ENCODE peak calls at places on chromosomes 6 and 20, in eight cellular contexts. T is activated CD8-positive, alpha-beta memory T cell treated with anti-CD3 and anti-CD28 coated beads, Interleukin-2, amount 50 U/mL, for 48 hours; J is SHP77 treated with DMSO at 0.1 percent for 48 hours; M is foreskin fibroblast; U is stimulated activated CD4-positive, alpha-beta T cell treated with anti-CD3 and anti-CD28 coated beads, Interleukin-1b, Interleukin-23, amount 100 ng/mL, for 24 hours; E is NCI-H2081; Q is left ventricle myocardium superior; V is stimulated activated CD8-positive, alpha-beta memory T cell treated with anti-CD3 and anti-CD28 coated beads, Interleukin-4, amount 100 ng/mL, for 4 hours. Y is an unnamed sample.

GRCh38 chr6:77178821-77179220 is 284.5 kb downstream of the HTR1B start:
- DNase-seq in T (no peak), U (no peak), M (peak; percentile 36), E (no peak), Q (no peak), J (no peak), V (no peak), Y (no peak)

GRCh38 chr6:105515054-105515453 is 112.2 kb upstream of the PREP start:
- DNase-seq in Q (no peak), U (no peak), M (no peak), E (no peak), J (no peak), T (no peak), V (no peak), Y (no peak)

GRCh38 chr6:137641474-137642077 is 147.4 kb upstream of the OLIG3 start:
- DNase-seq in M (peak; percentile 48), T (peak; percentile 65), U (peak; percentile 27), E (peak; percentile 71), Q (peak; percentile 64), V (peak; percentile 20), J (peak; percentile 8), Y (no peak)

GRCh38 chr6:12927746-12928145 is 211.2 kb downstream of the PHACTR1 start:
- DNase-seq in Q (no peak), V (no peak), M (no peak), E (peak; percentile 36), T (no peak), J (no peak), U (no peak), Y (no peak)

GRCh38 chr20:35001596-35002362 is 46.1 kb downstream of the MYH7B start:
- DNase-seq in T (no peak), U (no peak), Q (peak; percentile 31), M (no peak), E (no peak), J (no peak), V (no peak), Y (no peak)

GRCh38 chr6:72412709-72413044 is 209.2 kb upstream of the KCNQ5 start:
- DNase-seq in Q (no peak), T (peak; percentile 50), J (no peak), M (no peak), V (no peak), U (no peak), E (no peak), Y (no peak)

GRCh38 chr6:71367763-71368162 is 79.2 kb downstream of the OGFRL1 start:
- DNase-seq in T (no peak), Q (no peak), J (no peak), M (no peak), E (no peak), V (no peak), U (no peak), Y (no peak)

GRCh38 chr20:38982291-38982690 is 20.1 kb downstream of the DHX35 start:
- DNase-seq in U (no peak), M (no peak), V (no peak), T (no peak), E (no peak), Q (no peak), J (no peak), Y (no peak)

GRCh38 chr6:115091461-115091860 is 748.6 kb upstream of the HS3ST5 start:
- DNase-seq in V (no peak), M (peak; percentile 12), T (no peak), J (no peak), U (no peak), Q (no peak), E (no peak), Y (no peak)

GRCh38 chr6:7215140-7215539 is 97.9 kb downstream of the SSR1 start:
- DNase-seq in Q (no peak), M (peak; percentile 55), U (no peak), J (no peak), T (no peak), V (no peak), E (no peak), Y (no peak)

GRCh38 chr20:10955166-10955565 is 281.4 kb upstream of the JAG1 start:
- DNase-seq in V (no peak), J (no peak), T (no peak), Q (no peak), M (no peak), E (no peak), U (no peak), Y (no peak)

GRCh38 chr20:62745959-62746288 is 37.3 kb downstream of the NTSR1 start:
- DNase-seq in Q (peak; percentile 19), U (no peak), J (no peak), T (no peak), M (no peak), E (no peak), V (no peak), Y (no peak)

GRCh38 chr6:168468046-168468445 is 27.1 kb downstream of the SMOC2 start:
- DNase-seq in J (no peak), E (peak; percentile 6), Q (no peak), M (no peak), V (no peak), T (no peak), U (no peak), Y (no peak)

GRCh38 chr6:147802400-147802799 is 293.9 kb downstream of the SAMD5 start:
- DNase-seq in Q (no peak), V (no peak), M (no peak), E (no peak), U (no peak), T (no peak), J (no peak), Y (no peak)

GRCh38 chr20:25085756-25086495 is 4.0 kb upstream of the VSX1 start:
- DNase-seq in E (no peak), V (no peak), J (no peak), M (no peak), T (no peak), U (no peak), Q (no peak), Y (no peak)

GRCh38 chr6:26516481-26517427 is 16.7 kb downstream of the BTN1A1 start:
- DNase-seq in V (no peak), U (no peak), E (no peak), Q (no peak), J (no peak), M (no peak), T (no peak), Y (no peak)

GRCh38 chr6:66336171-66336570 is 629.1 kb upstream of the EYS start:
- DNase-seq in Q (no peak), T (no peak), V (no peak), M (no peak), U (no peak), E (no peak), J (no peak), Y (no peak)

GRCh38 chr6:158008894-158009891 is 27.5 kb downstream of the SYNJ2 start:
- DNase-seq in J (peak; percentile 20), Q (peak; percentile 66), M (peak; percentile 76), E (peak; percentile 77), U (no peak), V (no peak), T (peak; percentile 67), Y (no peak)

GRCh38 chr6:4904461-4904860 is 99.4 kb downstream of the RPP40 start:
- DNase-seq in Q (no peak), M (no peak), T (no peak), J (no peak), E (no peak), U (no peak), V (no peak), Y (no peak)

GRCh38 chr6:166515072-166515810 is 71.2 kb downstream of the RAMACL start:
- DNase-seq in Q (no peak), J (peak; percentile 46), E (no peak), T (peak; percentile 78), V (peak; percentile 8), M (peak; percentile 89), U (no peak), Y (no peak)

GRCh38 chr6:121616411-121616810 is 181.0 kb downstream of the GJA1 start:
- DNase-seq in V (no peak), J (no peak), T (no peak), Q (no peak), E (no peak), M (no peak), U (no peak), Y (no peak)

GRCh38 chr6:79250107-79250514 is 15.6 kb upstream of the HMGN3 start:
- DNase-seq in U (no peak), M (no peak), Q (no peak), T (no peak), E (no peak), V (no peak), J (no peak), Y (no peak)

GRCh38 chr20:41627001-41627400 is 8.8 kb upstream of the CHD6 start:
- DNase-seq in M (no peak), T (no peak), Q (no peak), E (no peak), J (no peak), V (no peak), U (no peak), Y (no peak)

GRCh38 chr6:144955853-144956252 is 670.7 kb downstream of the UTRN start:
- DNase-seq in M (peak; percentile 28), Q (no peak), J (no peak), V (no peak), E (no peak), U (no peak), T (no peak), Y (no peak)

GRCh38 chr6:128350416-128351254 is 169.8 kb downstream of the PTPRK start:
- DNase-seq in M (no peak), Q (no peak), T (no peak), V (no peak), E (no peak), J (no peak), U (no peak), Y (no peak)

GRCh38 chr6:20542927-20543602 is 8.8 kb downstream of the CDKAL1 start:
- DNase-seq in U (no peak), E (peak; percentile 91), M (peak; percentile 55), V (no peak), T (no peak), Q (no peak), J (peak; percentile 83), Y (peak; percentile 80)

GRCh38 chr6:21176197-21176596 is 417.4 kb upstream of the SOX4 start:
- DNase-seq in V (no peak), Q (no peak), T (no peak), E (no peak), U (no peak), J (no peak), M (no peak), Y (no peak)

GRCh38 chr6:148295261-148295887 is 47.3 kb upstream of the SASH1 start:
- DNase-seq in V (no peak), T (no peak), Q (no peak), U (no peak), J (no peak), E (no peak), M (no peak), Y (no peak)

GRCh38 chr20:52441708-52442107 is 250.1 kb upstream of the ZFP64 start:
- DNase-seq in U (no peak), J (no peak), V (no peak), Q (no peak), T (no peak), E (no peak), M (no peak), Y (no peak)

GRCh38 chr6:33075208-33075567 is 602 bp upstream of the HLA-DPB1 start:
- DNase-seq in J (no peak), U (no peak), E (no peak), V (no peak), Q (no peak), M (no peak), T (no peak), Y (no peak)

Y was measured in NCI-H1048.